ENCODE peak calls at places on chromosomes 13 and 19, in six cellular contexts. U is mesothelial cell of epicardium, T is cardiac muscle cell, M is tibial nerve, H is BE2C, X is left lung. S is an unnamed sample.
A peak's percentile ranks its signal among the peaks of the same experiment; 100 is the strongest.

GRCh38 chr19:15452111-15453047 is 2.6 kb upstream of the WIZ start:
- DNase-seq in U (peak; percentile 67), T (peak; percentile 90), M (peak; percentile 90), H (peak; percentile 99), X (peak; percentile 86), S (no peak)

GRCh38 chr13:60562081-60562764 is 165.2 kb downstream of the TDRD3 start:
- DNase-seq in U (no peak), T (no peak), M (no peak), H (no peak), X (no peak), S (no peak)

GRCh38 chr13:78630509-78630908 is 27.2 kb upstream of the POU4F1 start:
- DNase-seq in U (no peak), T (no peak), M (no peak), H (no peak), X (no peak), S (no peak)

GRCh38 chr13:68713394-68713793 is 1394.2 kb upstream of the ATXN8OS start:
- DNase-seq in U (no peak), T (no peak), M (no peak), H (no peak), X (no peak), S (no peak)

GRCh38 chr19:7013678-7014077 is 7.6 kb downstream of the MBD3L2B start:
- DNase-seq in U (no peak), T (no peak), M (no peak), H (no peak), X (no peak), S (no peak)

GRCh38 chr19:6333439-6333838 is at the start of gene ACER1:
- DNase-seq in U (no peak), T (no peak), M (no peak), H (no peak), X (peak; percentile 68), S (no peak)

GRCh38 chr13:30829145-30829544 is 76.9 kb upstream of the MEDAG start:
- DNase-seq in U (no peak), T (no peak), M (no peak), H (no peak), X (no peak), S (no peak)

GRCh38 chr13:44132710-44133109 is 240.9 kb upstream of the SERP2 start:
- DNase-seq in U (no peak), T (no peak), M (peak; percentile 10), H (no peak), X (peak; percentile 81), S (no peak)

GRCh38 chr19:19040417-19040816 is 7.0 kb downstream of the ARMC6 start:
- DNase-seq in U (no peak), T (no peak), M (peak; percentile 74), H (no peak), X (peak; percentile 29), S (no peak)

GRCh38 chr13:27977476-27978300 is 8.6 kb upstream of the CDX2 start:
- DNase-seq in U (no peak), T (no peak), M (no peak), H (no peak), X (no peak), S (no peak)

GRCh38 chr19:50556236-50557008 is 11.8 kb downstream of the LRRC4B start:
- DNase-seq in U (peak; percentile 92), T (peak; percentile 96), M (peak; percentile 47), H (peak; percentile 93), X (peak; percentile 87), S (peak; percentile 61)
- TF ChIP-seq CTCF in U (peak; percentile 95), T (peak; percentile 88), M (peak; percentile 65), H (peak; percentile 85), X (peak; percentile 76), S (peak; percentile 71)

GRCh38 chr19:51019544-51019925 is at the start of gene KLK10:
- DNase-seq in U (no peak), T (no peak), M (no peak), H (no peak), X (no peak), S (no peak)

GRCh38 chr19:51014242-51014641 is 5.3 kb downstream of the KLK10 start:
- DNase-seq in U (no peak), T (no peak), M (no peak), H (no peak), X (no peak), S (no peak)

GRCh38 chr19:51015691-51016267 is 3.7 kb downstream of the KLK10 start:
- DNase-seq in U (no peak), T (no peak), M (no peak), H (no peak), X (no peak), S (no peak)

GRCh38 chr19:51018745-51019543 is 565 bp downstream of the KLK10 start:
- DNase-seq in U (no peak), T (peak; percentile 44), M (no peak), H (no peak), X (peak; percentile 78), S (no peak)

GRCh38 chr19:51016798-51017683 is 2.5 kb downstream of the KLK10 start:
- DNase-seq in U (peak; percentile 73), T (peak; percentile 74), M (peak; percentile 9), H (peak; percentile 27), X (peak; percentile 91), S (peak; percentile 21)
- TF ChIP-seq CTCF in U (peak; percentile 52), T (peak; percentile 70), M (peak; percentile 59), H (peak; percentile 45), X (peak; percentile 67), S (no peak)

GRCh38 chr19:37114001-37114400 is 35.8 kb downstream of the ZNF420 start:
- DNase-seq in U (no peak), T (no peak), M (no peak), H (peak; percentile 13), X (no peak), S (no peak)
- TF ChIP-seq CTCF in U (peak; percentile 45), T (no peak), M (no peak), H (peak; percentile 47), X (no peak), S (no peak)

GRCh38 chr19:11321206-11322126 is 18.0 kb downstream of the RAB3D start:
- DNase-seq in U (no peak), T (no peak), M (no peak), H (no peak), X (peak; percentile 54), S (no peak)
- TF ChIP-seq CTCF in U (no peak), T (no peak), M (no peak), H (no peak), X (peak; percentile 6), S (no peak)

DNA sequence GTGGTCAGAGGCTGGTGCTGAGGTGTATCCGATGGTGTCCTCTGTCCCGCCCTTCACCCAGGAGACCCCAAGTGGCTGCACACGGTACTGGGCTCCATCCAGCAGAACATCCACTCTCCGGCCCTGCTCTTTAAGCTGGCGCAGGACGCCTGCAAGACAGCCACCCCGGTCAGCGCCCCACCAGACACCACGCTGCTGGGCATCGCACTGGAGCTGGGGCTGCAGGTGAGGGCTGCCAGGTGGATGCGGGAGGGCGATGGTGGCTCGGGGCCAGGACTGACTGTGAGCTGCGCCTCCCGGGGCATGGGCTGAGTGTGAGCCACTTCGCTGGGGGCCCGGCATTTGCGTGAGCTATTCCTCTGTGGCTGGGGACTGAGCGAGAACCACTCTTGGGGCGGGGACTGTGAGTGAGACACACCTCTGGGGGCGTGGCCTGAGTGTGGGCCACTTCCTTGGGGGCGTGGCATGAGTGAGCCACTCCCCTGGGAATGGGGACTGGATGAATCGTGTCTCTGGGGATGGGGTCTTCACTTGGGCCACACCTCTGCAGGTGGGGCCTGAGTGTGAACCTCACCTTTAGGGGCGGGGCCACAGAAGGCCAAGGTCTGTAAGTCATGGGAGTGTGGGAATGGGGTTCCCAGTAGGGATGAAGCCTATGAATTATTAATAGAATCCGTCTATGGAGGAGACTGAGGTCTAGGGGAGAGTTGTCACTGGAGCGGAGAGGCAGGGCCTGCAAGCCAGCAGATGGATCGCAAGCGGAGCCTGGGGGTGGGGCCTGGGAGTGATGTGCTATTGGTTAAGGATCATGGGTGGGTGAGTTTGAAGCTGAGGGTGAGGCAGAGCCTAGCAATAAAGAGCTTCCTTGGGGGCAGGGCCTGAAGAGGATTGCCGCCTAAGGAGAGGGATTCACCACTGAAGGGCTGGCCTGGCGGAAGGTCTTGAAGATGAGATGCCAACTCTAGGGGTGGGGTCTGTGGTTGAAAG is 30.5 kb downstream of the ZSWIM4 start:
- DNase-seq in U (no peak), T (peak; percentile 48), M (no peak), H (peak; percentile 75), X (peak; percentile 69), S (no peak)
- TF ChIP-seq CTCF in U (no peak), T (no peak), M (peak; percentile 11), H (no peak), X (no peak), S (no peak)

GRCh38 chr19:8577247-8577646 is at the start of gene MYO1F:
- DNase-seq in U (no peak), T (no peak), M (peak; percentile 43), H (no peak), X (peak; percentile 94), S (peak; percentile 30)

GRCh38 chr19:8573316-8573715 is 3.9 kb downstream of the MYO1F start:
- DNase-seq in U (no peak), T (no peak), M (no peak), H (no peak), X (no peak), S (no peak)

GRCh38 chr19:8577741-8578140 is 499 bp upstream of the MYO1F start:
- DNase-seq in U (no peak), T (no peak), M (no peak), H (no peak), X (no peak), S (no peak)

GRCh38 chr19:8576273-8576993 is 809 bp downstream of the MYO1F start:
- DNase-seq in U (no peak), T (no peak), M (no peak), H (no peak), X (no peak), S (no peak)

GRCh38 chr19:8575467-8575997 is 1.7 kb downstream of the MYO1F start:
- DNase-seq in U (no peak), T (no peak), M (no peak), H (no peak), X (no peak), S (no peak)
- TF ChIP-seq CTCF in U (no peak), T (no peak), M (no peak), H (no peak), X (no peak), S (no peak)

GRCh38 chr19:46722421-46723022 is 5.6 kb upstream of the PRKD2 start:
- DNase-seq in U (no peak), T (no peak), M (no peak), H (no peak), X (peak; percentile 69), S (peak; percentile 32)
- TF ChIP-seq CTCF in U (no peak), T (no peak), M (no peak), H (no peak), X (no peak), S (no peak)

DNA sequence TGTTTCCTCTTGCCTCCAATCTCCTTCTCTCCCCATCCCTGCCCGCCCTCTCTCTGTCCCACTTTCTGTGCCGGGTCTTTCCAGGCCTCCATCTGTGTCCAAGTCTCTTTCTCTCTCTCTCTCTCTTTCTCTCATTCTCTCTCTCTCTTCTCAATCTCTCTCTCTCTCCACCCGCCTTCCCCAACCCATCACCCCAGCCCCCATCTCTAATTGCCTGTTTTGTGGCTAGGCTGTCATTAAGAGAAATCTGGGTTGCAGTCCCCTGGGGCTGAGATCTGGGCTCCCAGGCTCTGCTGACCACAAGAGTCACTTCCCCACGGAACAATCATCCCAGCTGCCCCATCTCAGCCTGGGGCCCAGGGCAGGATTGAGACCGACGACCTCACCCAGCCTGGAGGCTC is 2.5 kb downstream of the COL5A3 start:
- DNase-seq in U (no peak), T (no peak), M (peak; percentile 15), H (no peak), X (no peak), S (no peak)
- TF ChIP-seq CTCF in U (no peak), T (no peak), M (no peak), H (no peak), X (no peak), S (no peak)

S was measured in activated B cell treated with CpG ODN at 0.5 μM for 24 hours.